ENCODE peak calls at places on chromosomes 3 and 15, in eight cellular contexts. One of them, this sample, is unnamed.

GRCh38 chr3:19149388-19149787 is 1.1 kb downstream of the KCNH8 start:
- DNase-seq in BJ: no peak
- DNase-seq in activated CD4-positive, alpha-beta T cell treated with anti-CD3 and anti-CD28 coated beads, Interleukin-2, amount 10 ng/mL, durations not matched to agents 7 days and 5 days: peak
- DNase-seq in neural progenitor cell: peak
- DNase-seq in AML-193: peak
- DNase-seq in anterior cingulate cortex: no peak
- DNase-seq in NCI-H1694: no peak
- DNase-seq in fibroblast of pulmonary artery: peak
- DNase-seq in this sample: peak

GRCh38 chr3:10322355-10322715 is 1.4 kb upstream of the SEC13 start:
- DNase-seq in BJ: no peak
- DNase-seq in activated CD4-positive, alpha-beta T cell treated with anti-CD3 and anti-CD28 coated beads, Interleukin-2, amount 10 ng/mL, durations not matched to agents 7 days and 5 days: peak
- DNase-seq in neural progenitor cell: peak
- DNase-seq in AML-193: peak
- DNase-seq in anterior cingulate cortex: no peak
- DNase-seq in NCI-H1694: no peak
- DNase-seq in fibroblast of pulmonary artery: no peak
- DNase-seq in this sample: peak

GRCh38 chr3:111859061-111859973 is at the start of gene PHLDB2:
- DNase-seq in BJ: no peak
- DNase-seq in activated CD4-positive, alpha-beta T cell treated with anti-CD3 and anti-CD28 coated beads, Interleukin-2, amount 10 ng/mL, durations not matched to agents 7 days and 5 days: peak
- DNase-seq in neural progenitor cell: peak
- DNase-seq in AML-193: peak
- DNase-seq in anterior cingulate cortex: no peak
- DNase-seq in NCI-H1694: peak
- DNase-seq in fibroblast of pulmonary artery: peak
- DNase-seq in this sample: peak

GRCh38 chr15:29123991-29124390 is 145.6 kb downstream of the NSMCE3 start:
- DNase-seq in BJ: no peak
- DNase-seq in activated CD4-positive, alpha-beta T cell treated with anti-CD3 and anti-CD28 coated beads, Interleukin-2, amount 10 ng/mL, durations not matched to agents 7 days and 5 days: no peak
- DNase-seq in neural progenitor cell: no peak
- DNase-seq in AML-193: no peak
- DNase-seq in anterior cingulate cortex: no peak
- DNase-seq in NCI-H1694: no peak
- DNase-seq in fibroblast of pulmonary artery: no peak
- DNase-seq in this sample: no peak

GRCh38 chr3:175956964-175957363 is 1097.8 kb downstream of the NAALADL2 start:
- DNase-seq in BJ: no peak
- DNase-seq in activated CD4-positive, alpha-beta T cell treated with anti-CD3 and anti-CD28 coated beads, Interleukin-2, amount 10 ng/mL, durations not matched to agents 7 days and 5 days: no peak
- DNase-seq in neural progenitor cell: peak
- DNase-seq in AML-193: no peak
- DNase-seq in anterior cingulate cortex: no peak
- DNase-seq in NCI-H1694: no peak
- DNase-seq in fibroblast of pulmonary artery: peak
- DNase-seq in this sample: peak

GRCh38 chr3:99532246-99532645 is 106.1 kb upstream of the COL8A1 start:
- DNase-seq in BJ: no peak
- DNase-seq in activated CD4-positive, alpha-beta T cell treated with anti-CD3 and anti-CD28 coated beads, Interleukin-2, amount 10 ng/mL, durations not matched to agents 7 days and 5 days: no peak
- DNase-seq in neural progenitor cell: peak
- DNase-seq in AML-193: peak
- DNase-seq in anterior cingulate cortex: no peak
- DNase-seq in NCI-H1694: peak
- DNase-seq in fibroblast of pulmonary artery: peak
- DNase-seq in this sample: peak

GRCh38 chr3:114406286-114406685 is 112.5 kb downstream of the TIGIT start:
- DNase-seq in BJ: peak
- DNase-seq in activated CD4-positive, alpha-beta T cell treated with anti-CD3 and anti-CD28 coated beads, Interleukin-2, amount 10 ng/mL, durations not matched to agents 7 days and 5 days: no peak
- DNase-seq in neural progenitor cell: no peak
- DNase-seq in AML-193: no peak
- DNase-seq in anterior cingulate cortex: no peak
- DNase-seq in NCI-H1694: no peak
- DNase-seq in fibroblast of pulmonary artery: peak
- DNase-seq in this sample: no peak

GRCh38 chr3:105456017-105456416 is 89.3 kb downstream of the ALCAM start:
- DNase-seq in BJ: no peak
- DNase-seq in activated CD4-positive, alpha-beta T cell treated with anti-CD3 and anti-CD28 coated beads, Interleukin-2, amount 10 ng/mL, durations not matched to agents 7 days and 5 days: no peak
- DNase-seq in neural progenitor cell: no peak
- DNase-seq in AML-193: no peak
- DNase-seq in anterior cingulate cortex: no peak
- DNase-seq in NCI-H1694: no peak
- DNase-seq in fibroblast of pulmonary artery: no peak
- DNase-seq in this sample: no peak

GRCh38 chr15:74396445-74397238 is 29.2 kb upstream of the CYP11A1 start:
- DNase-seq in BJ: no peak
- DNase-seq in activated CD4-positive, alpha-beta T cell treated with anti-CD3 and anti-CD28 coated beads, Interleukin-2, amount 10 ng/mL, durations not matched to agents 7 days and 5 days: no peak
- DNase-seq in neural progenitor cell: no peak
- DNase-seq in AML-193: no peak
- DNase-seq in anterior cingulate cortex: no peak
- DNase-seq in NCI-H1694: no peak
- DNase-seq in fibroblast of pulmonary artery: no peak
- DNase-seq in this sample: peak

GRCh38 chr3:70856414-70857162 is 544.1 kb upstream of the MDFIC2 start:
- DNase-seq in BJ: no peak
- DNase-seq in activated CD4-positive, alpha-beta T cell treated with anti-CD3 and anti-CD28 coated beads, Interleukin-2, amount 10 ng/mL, durations not matched to agents 7 days and 5 days: no peak
- DNase-seq in neural progenitor cell: no peak
- DNase-seq in AML-193: no peak
- DNase-seq in anterior cingulate cortex: no peak
- DNase-seq in NCI-H1694: no peak
- DNase-seq in fibroblast of pulmonary artery: peak
- DNase-seq in this sample: no peak

GRCh38 chr15:52788099-52788986 is 1.8 kb downstream of the ONECUT1 start:
- DNase-seq in BJ: no peak
- DNase-seq in activated CD4-positive, alpha-beta T cell treated with anti-CD3 and anti-CD28 coated beads, Interleukin-2, amount 10 ng/mL, durations not matched to agents 7 days and 5 days: no peak
- DNase-seq in neural progenitor cell: peak
- DNase-seq in AML-193: no peak
- DNase-seq in anterior cingulate cortex: no peak
- DNase-seq in NCI-H1694: no peak
- DNase-seq in fibroblast of pulmonary artery: no peak
- DNase-seq in this sample: no peak

GRCh38 chr3:15271030-15271429 is 61.4 kb downstream of the SH3BP5 start:
- DNase-seq in BJ: no peak
- DNase-seq in activated CD4-positive, alpha-beta T cell treated with anti-CD3 and anti-CD28 coated beads, Interleukin-2, amount 10 ng/mL, durations not matched to agents 7 days and 5 days: no peak
- DNase-seq in neural progenitor cell: no peak
- DNase-seq in AML-193: no peak
- DNase-seq in anterior cingulate cortex: no peak
- DNase-seq in NCI-H1694: no peak
- DNase-seq in fibroblast of pulmonary artery: no peak
- DNase-seq in this sample: no peak

GRCh38 chr3:141561426-141562034 is 74.7 kb downstream of the RASA2 start:
- DNase-seq in BJ: peak
- DNase-seq in activated CD4-positive, alpha-beta T cell treated with anti-CD3 and anti-CD28 coated beads, Interleukin-2, amount 10 ng/mL, durations not matched to agents 7 days and 5 days: peak
- DNase-seq in neural progenitor cell: peak
- DNase-seq in AML-193: peak
- DNase-seq in anterior cingulate cortex: no peak
- DNase-seq in NCI-H1694: peak
- DNase-seq in fibroblast of pulmonary artery: peak
- DNase-seq in this sample: peak

This sample was measured in NAMALWA.